ENCODE peak calls at places on chromosomes 4 and X, in seven cellular contexts. T is IMR-90, H is lower lobe of right lung, X is left ventricle myocardium inferior, O is A673, C is psoas muscle, L is stomach. R is an unnamed sample. For H3K36me3, the result is how much of the 10 kb centered on the place peaks cover.

GRCh38 chrX:46059316-46059715 is 485.9 kb downstream of the ZNF674 start:
- DNase-seq in O (no peak), X (no peak), L (no peak), T (no peak), H (no peak), C (no peak), R (no peak)

GRCh38 chr4:113603926-113604325 is 157.6 kb downstream of the CAMK2D start:
- DNase-seq in X (no peak), T (peak), O (no peak), H (no peak), L (no peak), C (no peak), R (no peak)

GRCh38 chrX:96027363-96027894 is 657.2 kb upstream of the DIAPH2 start:
- DNase-seq in O (no peak), X (no peak), C (no peak), H (no peak), L (no peak), T (no peak), R (no peak)

GRCh38 chr4:175412161-175412560 is 399.9 kb downstream of the GPM6A start:
- DNase-seq in L (no peak), H (no peak), X (no peak), C (no peak), T (peak), O (no peak), R (no peak)

GRCh38 chrX:107736781-107737531 is 38.6 kb downstream of the TSC22D3 start:
- DNase-seq in C (no peak), T (no peak), H (no peak), X (no peak), L (no peak), O (peak), R (no peak)

GRCh38 chrX:133668225-133668931 is 253.1 kb upstream of the GPC4 start:
- DNase-seq in C (no peak), H (no peak), X (no peak), O (no peak), L (no peak), T (no peak), R (no peak)

GRCh38 chrX:94097852-94098251 is 423.8 kb downstream of the FAM133A start:
- DNase-seq in X (no peak), H (no peak), O (no peak), T (no peak), C (no peak), L (no peak), R (no peak)

GRCh38 chr4:53987761-53988171 is 76.6 kb downstream of the CHIC2 start:
- DNase-seq in C (no peak), H (no peak), L (no peak), X (no peak), T (peak), O (no peak), R (no peak)

GRCh38 chrX:149365061-149365460 is 140.0 kb downstream of the IDS start:
- DNase-seq in X (no peak), T (no peak), L (no peak), H (no peak), O (no peak), C (no peak), R (no peak)

GRCh38 chr4:143307536-143307935 is 29.1 kb upstream of the GAB1 start:
- DNase-seq in X (no peak), H (no peak), C (no peak), T (no peak), L (no peak), O (no peak), R (no peak)

GRCh38 chrX:34880656-34881055 is 61.9 kb upstream of the FAM47B start:
- DNase-seq in H (no peak), T (peak), C (no peak), L (no peak), X (no peak), O (no peak), R (no peak)

GRCh38 chr4:147160908-147161513 is 215.3 kb upstream of the TTC29 start:
- DNase-seq in O (peak), T (peak), X (no peak), C (no peak), L (no peak), H (no peak), R (no peak)

GRCh38 chr4:184983660-184984356 is 34.5 kb upstream of the HELT start:
- DNase-seq in H (peak), X (peak), C (peak), O (peak), L (peak), T (peak), R (peak)

GRCh38 chr4:83751336-83751949 is 215.5 kb downstream of the GPAT3 start:
- DNase-seq in H (no peak), C (no peak), O (no peak), X (no peak), T (no peak), L (no peak), R (no peak)

GRCh38 chrX:71618303-71618721 is at the start of gene CXCR3:
- DNase-seq in X (peak), T (no peak), O (no peak), H (peak), C (no peak), L (no peak), R (peak)

GRCh38 chrX:81174286-81174685 is 27.4 kb downstream of the HMGN5 start:
- DNase-seq in X (no peak), C (no peak), H (no peak), T (peak), L (no peak), O (peak), R (no peak)
- TF ChIP-seq CTCF in X (peak), C (peak), H (peak), T (peak), L (no peak), O (peak), R (no peak)

GRCh38 chr4:163915896-163916295 is 421.4 kb downstream of the TMA16 start:
- DNase-seq in L (no peak), X (no peak), C (no peak), T (no peak), O (no peak), H (no peak), R (no peak)

GRCh38 chr4:163911891-163912290 is 417.4 kb downstream of the TMA16 start:
- DNase-seq in C (no peak), H (no peak), L (no peak), O (no peak), X (no peak), T (no peak), R (no peak)

DNA sequence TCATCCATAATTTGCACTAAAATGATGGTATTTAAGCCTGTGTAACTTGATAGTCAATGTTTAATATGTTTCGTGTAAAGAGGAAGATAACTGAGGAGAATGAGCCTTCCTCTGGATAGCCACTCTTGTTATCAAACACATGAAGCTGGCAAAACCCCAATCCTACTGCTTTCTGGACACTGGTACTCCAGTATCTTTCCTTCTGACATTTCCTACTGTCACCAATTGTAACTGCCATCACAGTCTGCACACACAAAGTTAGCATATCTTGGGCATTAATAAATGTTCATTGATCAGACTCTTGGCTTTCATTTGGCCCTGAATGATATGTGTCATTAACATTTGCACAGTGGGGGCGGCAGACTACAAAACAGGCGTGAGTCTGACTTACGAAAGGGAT is 419.1 kb downstream of the TMA16 start:
- DNase-seq in X (no peak), H (no peak), C (no peak), L (no peak), T (no peak), O (no peak), R (no peak)
- H3K36me3 ChIP-seq in X (under half), H (under half), C (under half), L (under half), T (under half), O (under half), R (under half)

GRCh38 chrX:41475611-41476241 is 28.6 kb downstream of the NYX start:
- DNase-seq in L (no peak), C (no peak), X (no peak), O (no peak), T (no peak), H (no peak), R (no peak)
- H3K4me3 ChIP-seq in L (no peak), C (no peak), X (no peak), O (no peak), T (no peak), H (no peak), R (no peak)

DNA sequence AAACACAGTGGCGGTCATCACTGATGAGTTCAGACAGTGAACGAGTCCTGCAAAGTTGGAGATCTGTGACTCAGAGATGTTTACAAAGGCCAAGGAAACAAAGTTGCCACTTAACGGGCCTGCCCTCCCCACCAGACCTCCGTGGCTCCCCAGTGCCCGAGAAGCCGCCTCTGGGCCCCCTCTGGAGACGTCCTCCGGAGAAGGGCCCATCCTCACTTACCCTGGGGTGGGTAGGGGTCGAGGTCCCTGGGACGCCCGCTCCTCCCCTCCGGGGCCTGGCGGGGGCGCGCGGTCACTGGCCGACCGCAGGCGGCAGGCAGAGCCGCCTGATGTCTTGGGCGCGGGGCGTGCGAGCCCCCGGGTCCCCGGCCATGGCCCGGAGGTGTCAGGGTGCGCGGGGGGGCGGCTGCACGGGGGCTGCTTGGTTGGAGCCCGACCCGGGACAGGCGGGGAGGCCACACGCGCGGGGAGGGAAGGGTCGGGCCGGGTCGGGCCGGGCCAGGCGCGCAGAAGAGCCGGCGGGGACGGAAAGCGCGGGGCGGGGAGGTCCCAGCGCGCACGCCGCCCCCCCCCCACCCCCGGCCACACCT is 590 bp downstream of the DHRSX start:
- DNase-seq in L (peak), X (peak), C (peak), T (peak), O (no peak), H (peak), R (peak)
- TF ChIP-seq CTCF in L (no peak), X (peak), C (no peak), T (no peak), O (no peak), H (no peak), R (peak)

R was measured in GM06990.